ENCODE peak calls at places on chromosomes 16 and 17, in four cellular contexts. I is Karpas-422, A is OCI-LY7, E is PC-3. O is an unnamed sample.
A peak's percentile ranks its signal among the peaks of the same experiment; 100 is the strongest.

GRCh38 chr17:41150026-41150425 is 401 bp upstream of the KRTAP4-5 start:
- DNase-seq in I (no peak), A (no peak), E (no peak), O (no peak)

GRCh38 chr16:30786115-30786935 is 680 bp downstream of the ZNF629 start:
- DNase-seq in I (no peak), A (no peak), E (peak; percentile 28), O (peak; percentile 62)

GRCh38 chr16:17396762-17397498 is 73.8 kb downstream of the XYLT1 start:
- DNase-seq in I (no peak), A (no peak), E (no peak), O (no peak)

GRCh38 chr16:12178251-12178990 is 201.9 kb downstream of the SNX29 start:
- DNase-seq in I (no peak), A (no peak), E (no peak), O (no peak)

GRCh38 chr17:64231567-64232141 is 31.4 kb downstream of the TEX2 start:
- DNase-seq in I (no peak), A (no peak), E (no peak), O (no peak)

GRCh38 chr16:85162478-85163277 is 50.4 kb upstream of the CIBAR2 start:
- DNase-seq in I (no peak), A (no peak), E (no peak), O (no peak)

GRCh38 chr17:77444653-77445029 is 303.9 kb downstream of the SEC14L1 start:
- DNase-seq in I (peak; percentile 76), A (peak; percentile 79), E (no peak), O (peak; percentile 60)

GRCh38 chr16:22188595-22189442 is 17.3 kb upstream of the EEF2K start:
- DNase-seq in I (peak; percentile 88), A (peak; percentile 88), E (peak; percentile 85), O (peak; percentile 85)

GRCh38 chr16:75267631-75268264 is 16.3 kb upstream of the BCAR1 start:
- DNase-seq in I (no peak), A (no peak), E (peak; percentile 86), O (no peak)

GRCh38 chr17:1746975-1747543 is 4.4 kb downstream of the SERPINF2 start:
- DNase-seq in I (no peak), A (no peak), E (no peak), O (no peak)

GRCh38 chr16:23141500-23141899 is 7.8 kb downstream of the USP31 start:
- DNase-seq in I (no peak), A (no peak), E (no peak), O (no peak)

GRCh38 chr17:4406386-4406785 is 27.4 kb upstream of the SPNS3 start:
- DNase-seq in I (no peak), A (peak; percentile 52), E (no peak), O (no peak)

GRCh38 chr17:73787721-73788051 is 143.4 kb upstream of the SDK2 start:
- DNase-seq in I (no peak), A (no peak), E (no peak), O (no peak)

GRCh38 chr16:252366-253337 is 18.0 kb downstream of the FAM234A start:
- DNase-seq in I (no peak), A (no peak), E (no peak), O (no peak)

GRCh38 chr16:1363501-1364041 is 11.8 kb downstream of the GNPTG start:
- DNase-seq in I (peak; percentile 87), A (peak; percentile 63), E (peak; percentile 46), O (peak; percentile 58)

GRCh38 chr17:76635039-76635438 is 8.5 kb downstream of the ST6GALNAC1 start:
- DNase-seq in I (no peak), A (no peak), E (no peak), O (no peak)

GRCh38 chr17:33137411-33137810 is 145.8 kb downstream of the SPACA3 start:
- DNase-seq in I (no peak), A (no peak), E (no peak), O (no peak)

GRCh38 chr16:2243031-2243528 is 6.8 kb downstream of the DNASE1L2 start:
- DNase-seq in I (peak; percentile 66), A (no peak), E (no peak), O (no peak)

GRCh38 chr16:16797239-16797638 is 418.3 kb downstream of the NPIPA7 start:
- DNase-seq in I (peak; percentile 60), A (peak; percentile 4), E (no peak), O (peak; percentile 27)

GRCh38 chr16:11794991-11795886 is 1.8 kb downstream of the ZC3H7A start:
- DNase-seq in I (no peak), A (no peak), E (no peak), O (no peak)

GRCh38 chr17:67672592-67672991 is 45.1 kb upstream of the NOL11 start:
- DNase-seq in I (no peak), A (no peak), E (no peak), O (no peak)

GRCh38 chr17:29045734-29046133 is 2.8 kb downstream of the PIPOX start:
- DNase-seq in I (no peak), A (no peak), E (no peak), O (no peak)

GRCh38 chr17:39225974-39226683 is 384 bp upstream of the STAC2 start:
- DNase-seq in I (no peak), A (peak; percentile 53), E (no peak), O (no peak)

GRCh38 chr16:89581045-89581695 is 5.6 kb downstream of the CPNE7 start:
- DNase-seq in I (no peak), A (no peak), E (peak; percentile 89), O (no peak)

GRCh38 chr16:10945065-10945787 is 862 bp downstream of the CLEC16A start:
- DNase-seq in I (no peak), A (no peak), E (no peak), O (no peak)

GRCh38 chr17:73103661-73104335 is 11.3 kb upstream of the SLC39A11 start:
- DNase-seq in I (no peak), A (no peak), E (no peak), O (peak; percentile 73)

GRCh38 chr17:27630607-27631408 is at the start of gene LGALS9:
- DNase-seq in I (no peak), A (peak; percentile 8), E (peak; percentile 19), O (peak; percentile 62)

GRCh38 chr17:74480290-74480689 is 13.9 kb downstream of the CD300A start:
- DNase-seq in I (no peak), A (no peak), E (no peak), O (no peak)

GRCh38 chr17:68061512-68062313 is 26.2 kb downstream of the KPNA2 start:
- DNase-seq in I (no peak), A (no peak), E (no peak), O (no peak)

GRCh38 chr16:3650631-3651265 is 3.7 kb upstream of the DNASE1 start:
- DNase-seq in I (no peak), A (no peak), E (no peak), O (no peak)

GRCh38 chr17:55895112-55895759 is 144.4 kb downstream of the PCTP start:
- DNase-seq in I (no peak), A (no peak), E (no peak), O (peak; percentile 85)
- H3K4me3 ChIP-seq in I (no peak overlapping the region), A (no peak overlapping the region), E (no peak overlapping the region), O (no peak overlapping the region)

DNA sequence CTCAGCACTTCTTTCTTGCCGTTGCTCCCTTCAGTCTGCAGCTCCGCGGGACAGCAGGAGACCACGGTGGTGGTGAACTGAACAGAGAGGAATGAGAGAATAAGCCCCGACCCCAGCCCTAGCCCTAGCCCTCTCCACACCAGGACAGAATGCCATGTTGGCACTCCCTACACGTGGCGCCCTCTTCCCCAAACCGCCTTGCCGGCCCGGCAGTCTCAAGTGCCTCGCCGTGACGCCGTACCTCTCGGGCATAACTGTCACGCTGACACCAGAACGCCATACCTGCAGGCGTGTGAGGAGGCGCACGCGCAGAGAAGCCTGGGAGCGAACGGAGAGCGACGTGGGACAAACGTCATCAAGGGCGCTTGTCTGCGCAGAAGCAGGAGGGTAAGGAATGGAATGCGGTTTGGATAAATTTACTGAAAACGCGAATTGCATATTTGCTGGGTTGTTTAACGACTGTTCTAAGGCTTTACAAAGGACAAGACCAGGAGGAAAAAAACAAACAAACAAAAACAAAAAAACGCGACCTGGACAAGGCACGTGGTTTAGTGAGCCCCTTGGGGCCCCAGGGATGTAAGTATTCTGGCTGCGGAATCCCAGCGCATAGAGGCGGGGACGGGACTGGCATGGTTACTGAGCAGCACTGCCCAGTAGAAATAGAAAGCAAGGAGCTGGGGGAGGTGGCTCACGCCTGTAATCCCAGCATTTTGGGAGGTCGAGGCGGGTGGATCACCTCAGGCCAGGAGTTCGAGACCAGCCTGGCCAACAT is at the start of gene AARSD1:
- DNase-seq in I (peak; percentile 97), A (peak; percentile 86), E (peak; percentile 90), O (peak; percentile 96)
- H3K4me3 ChIP-seq in I (peak within 1 kb of the TSS; percentile 82), A (peak within 1 kb of the TSS; percentile 92), E (peak within 1 kb of the TSS; percentile 87), O (peak within 1 kb of the TSS; percentile 94)

GRCh38 chr17:57834146-57834741 is 15.6 kb downstream of the MRPS23 start:
- DNase-seq in I (no peak), A (no peak), E (peak; percentile 96), O (no peak)
- H3K4me3 ChIP-seq in I (no peak overlapping the region), A (no peak overlapping the region), E (peak overlapping the region; percentile 24), O (no peak overlapping the region)

DNA sequence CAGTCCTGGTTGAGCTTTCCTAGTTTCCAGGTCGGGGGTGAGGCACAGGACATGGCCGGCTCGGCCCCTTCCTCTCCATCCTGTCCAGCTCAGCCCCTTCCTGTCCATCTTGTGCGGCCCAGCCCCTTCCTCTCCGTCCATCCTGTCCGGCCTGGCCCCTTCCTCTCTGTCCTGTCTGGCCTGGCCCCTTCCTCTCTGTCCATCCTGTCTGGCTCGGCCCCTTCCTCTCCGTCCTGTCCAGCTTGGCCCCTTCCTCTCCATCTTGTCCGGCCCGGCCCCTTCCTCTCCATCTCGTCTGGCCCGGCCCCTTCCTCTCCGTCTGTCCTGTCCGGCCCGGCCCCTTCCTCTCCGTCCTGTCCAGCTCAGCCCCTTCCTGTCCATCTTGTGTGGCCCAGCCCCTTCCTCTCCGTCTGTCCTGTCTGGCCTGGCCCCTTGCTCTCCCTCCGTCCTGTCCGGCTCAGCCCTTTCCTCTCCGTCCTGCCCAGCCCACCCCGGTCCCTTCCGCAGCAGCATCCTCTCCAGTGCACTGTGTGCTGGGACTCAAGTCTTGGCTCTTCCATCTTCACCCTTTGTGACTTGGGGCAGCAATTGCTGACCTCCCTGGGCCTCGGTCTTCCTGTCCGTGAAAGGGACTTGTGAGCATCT is 5.5 kb upstream of the ZNF750 start:
- DNase-seq in I (no peak), A (no peak), E (no peak), O (no peak)
- H3K4me3 ChIP-seq in I (no peak overlapping the region), A (no peak overlapping the region), E (no peak overlapping the region), O (no peak overlapping the region)

DNA sequence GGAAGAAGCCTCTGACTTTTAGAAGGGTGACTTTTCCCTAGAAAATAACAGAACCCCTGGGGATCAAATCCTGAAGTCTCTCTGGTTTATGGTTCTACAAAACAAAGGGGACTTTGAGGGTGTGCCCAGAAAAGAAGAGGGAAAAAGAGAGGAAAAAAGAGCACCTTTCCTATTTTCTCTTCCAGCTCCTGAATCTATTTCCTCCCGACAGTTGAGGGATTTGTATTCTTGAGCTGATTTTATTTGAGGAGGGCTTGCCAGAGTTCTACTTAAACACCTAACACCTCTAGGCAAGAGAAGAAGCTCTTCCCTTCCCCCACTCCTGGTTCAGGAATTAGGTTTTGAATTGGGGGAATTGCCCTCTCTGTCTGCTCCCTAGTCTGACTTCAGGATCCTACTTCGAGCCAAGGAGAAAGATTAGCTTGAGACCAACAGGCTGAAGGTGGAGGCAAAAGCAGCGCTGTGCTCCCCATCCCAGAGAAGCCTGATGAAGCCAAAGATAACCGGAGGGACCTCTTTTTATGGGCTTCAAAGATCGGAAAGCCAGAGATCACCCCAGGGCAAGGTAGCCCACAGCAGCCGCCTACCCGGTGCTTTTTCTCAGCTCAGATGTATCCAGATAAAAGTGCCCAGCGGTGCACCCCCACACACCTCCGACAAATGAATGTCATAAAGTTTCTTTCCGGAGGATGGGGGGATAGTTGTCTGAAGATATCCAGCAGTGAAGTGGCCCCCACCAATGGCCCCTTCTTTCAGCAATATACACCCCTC is 796 bp downstream of the HOXB3 start:
- DNase-seq in I (no peak), A (no peak), E (no peak), O (no peak)
- H3K4me3 ChIP-seq in I (no peak overlapping the region), A (no peak overlapping the region), E (no peak overlapping the region), O (no peak overlapping the region)

GRCh38 chr16:13919330-13919682 is 648 bp upstream of the ERCC4 start:
- DNase-seq in I (peak; percentile 70), A (peak; percentile 59), E (peak; percentile 50), O (no peak)
- H3K4me3 ChIP-seq in I (peak overlapping the region; percentile 40), A (peak overlapping the region; percentile 52), E (peak overlapping the region; percentile 65), O (peak overlapping the region; percentile 85)

O was measured in NB4.